ENCODE peak calls at places on chromosomes 13 and 19, in nine cellular contexts. N is SK-N-SH, O is K562, X is GM12878, T is A549, Y is HCT116, B is GM23338, W is Panc1, S is HepG2. V is an unnamed sample.

GRCh38 chr13:76677047-76677446 is 209.2 kb downstream of the KCTD12 start:
- DNase-seq in X (no peak), S (no peak), N (no peak), Y (no peak), W (no peak), B (no peak), O (no peak), T (no peak), V (no peak)

GRCh38 chr19:480016-480855 is 16.1 kb upstream of the MADCAM1 start:
- DNase-seq in W (no peak), S (peak; percentile 63), X (no peak), T (peak; percentile 70), N (peak; percentile 84), B (peak; percentile 87), O (peak; percentile 81), Y (no peak), V (peak; percentile 15)

GRCh38 chr19:23758187-23759074 is at the start of gene ZNF681:
- DNase-seq in S (no peak), B (peak; percentile 97), X (peak; percentile 63), Y (no peak), T (peak; percentile 21), N (peak; percentile 85), W (peak; percentile 66), O (peak; percentile 82), V (no peak)

GRCh38 chr13:100130930-100131511 is 42.1 kb downstream of the PCCA start:
- DNase-seq in X (no peak), W (no peak), O (no peak), T (no peak), Y (no peak), B (no peak), S (no peak), N (no peak), V (no peak)

GRCh38 chr19:56310462-56310861 is 4.2 kb downstream of the ZSCAN5A start:
- DNase-seq in W (no peak), T (no peak), S (no peak), O (no peak), Y (no peak), N (no peak), X (no peak), B (no peak), V (no peak)

GRCh38 chr13:41054919-41055619 is 6.2 kb upstream of the WBP4 start:
- DNase-seq in N (peak; percentile 15), Y (no peak), T (peak; percentile 33), B (peak; percentile 57), W (no peak), O (no peak), X (no peak), S (peak; percentile 35), V (peak; percentile 50)

GRCh38 chr19:11279505-11280236 is 16.3 kb upstream of the TSPAN16 start:
- DNase-seq in W (no peak), S (no peak), X (peak; percentile 86), Y (no peak), O (no peak), T (no peak), N (no peak), B (no peak), V (peak; percentile 85)

GRCh38 chr13:112839347-112840105 is 129.5 kb upstream of the MCF2L start:
- DNase-seq in S (no peak), O (no peak), Y (no peak), W (no peak), B (no peak), T (no peak), N (no peak), X (no peak), V (no peak)

GRCh38 chr13:69769637-69770036 is 338.0 kb upstream of the ATXN8OS start:
- DNase-seq in Y (no peak), B (peak; percentile 23), W (no peak), T (no peak), N (no peak), S (no peak), X (no peak), O (no peak), V (no peak)

GRCh38 chr13:64223016-64223415 is 2807.4 kb upstream of the PCDH20 start:
- DNase-seq in N (no peak), S (no peak), W (no peak), Y (no peak), O (no peak), X (no peak), T (no peak), B (no peak), V (no peak)

GRCh38 chr13:40026174-40026585 is 370.7 kb downstream of the COG6 start:
- DNase-seq in O (no peak), S (no peak), N (no peak), B (no peak), Y (no peak), X (peak; percentile 100), W (no peak), T (no peak), V (no peak)

GRCh38 chr13:37995052-37995451 is 125.5 kb upstream of the TRPC4 start:
- DNase-seq in T (no peak), O (no peak), W (no peak), S (no peak), B (peak; percentile 32), Y (no peak), N (no peak), X (no peak), V (no peak)
- TF ChIP-seq REST in T (no peak), O (no peak), W (no peak), S (no peak), B (no peak), Y (no peak), N (no peak), X (no peak), V (no peak)

GRCh38 chr13:27861165-27861564 is 58.6 kb upstream of the PDX1 start:
- DNase-seq in X (no peak), O (no peak), B (peak; percentile 36), N (no peak), W (no peak), S (no peak), T (no peak), Y (no peak), V (no peak)
- TF ChIP-seq CTCF in X (no peak), O (no peak), B (no peak), N (no peak), W (no peak), S (no peak), T (no peak), Y (no peak), V (no peak)

DNA sequence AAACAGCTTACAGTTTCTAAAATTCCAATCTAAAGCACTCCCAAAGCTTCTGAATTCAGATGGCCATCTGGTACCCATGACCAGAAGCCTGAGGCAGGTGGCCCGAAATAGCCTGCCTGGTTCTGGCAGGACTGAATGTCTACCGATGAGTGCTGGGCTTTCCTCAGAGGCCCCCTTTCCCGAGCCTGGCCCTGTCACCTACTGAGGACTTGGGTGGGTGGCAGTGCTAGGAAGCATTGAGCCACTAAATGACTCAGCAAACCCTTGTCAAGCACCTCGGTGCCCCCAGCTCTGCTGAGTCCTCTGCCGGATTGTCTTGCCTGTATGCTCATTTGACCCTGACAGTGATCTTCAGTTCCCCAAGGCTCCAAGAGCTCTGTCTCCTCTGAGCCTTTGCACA is 17.8 kb downstream of the PPP1R37 start:
- DNase-seq in O (no peak), X (peak; percentile 26), W (no peak), N (no peak), S (no peak), T (no peak), Y (no peak), B (no peak), V (no peak)
- H3K27ac ChIP-seq in O (no peak overlapping the region), X (peak overlapping the region; percentile 64), W (no peak overlapping the region), N (no peak overlapping the region), S (no peak overlapping the region), T (peak overlapping the region; percentile 51), Y (no peak overlapping the region), B (no peak overlapping the region), V (no peak overlapping the region)

GRCh38 chr19:47776568-47776967 is 1.9 kb upstream of the SELENOW start:
- DNase-seq in Y (no peak), O (no peak), W (no peak), X (no peak), S (peak; percentile 77), B (peak; percentile 70), N (no peak), T (peak; percentile 61), V (no peak)
- TF ChIP-seq REST in Y (no peak), O (no peak), W (no peak), X (no peak), S (no peak), B (no peak), N (no peak), T (no peak), V (no peak)

GRCh38 chr13:109782066-109782822 is 4.1 kb downstream of the IRS2 start:
- DNase-seq in B (no peak), S (no peak), O (no peak), Y (no peak), X (no peak), N (peak; percentile 62), T (no peak), W (no peak), V (no peak)

GRCh38 chr13:109784590-109785140 is 1.7 kb downstream of the IRS2 start:
- DNase-seq in Y (no peak), S (no peak), T (peak; percentile 79), W (no peak), B (peak; percentile 79), X (no peak), N (peak; percentile 88), O (no peak), V (peak; percentile 59)

GRCh38 chr13:109782823-109783411 is 3.5 kb downstream of the IRS2 start:
- DNase-seq in S (no peak), Y (no peak), X (no peak), W (no peak), N (peak; percentile 41), T (no peak), O (no peak), B (no peak), V (no peak)

GRCh38 chr13:109783815-109784589 is 2.4 kb downstream of the IRS2 start:
- DNase-seq in O (no peak), W (no peak), T (no peak), N (peak; percentile 53), S (no peak), Y (no peak), X (no peak), B (peak; percentile 32), V (no peak)

DNA sequence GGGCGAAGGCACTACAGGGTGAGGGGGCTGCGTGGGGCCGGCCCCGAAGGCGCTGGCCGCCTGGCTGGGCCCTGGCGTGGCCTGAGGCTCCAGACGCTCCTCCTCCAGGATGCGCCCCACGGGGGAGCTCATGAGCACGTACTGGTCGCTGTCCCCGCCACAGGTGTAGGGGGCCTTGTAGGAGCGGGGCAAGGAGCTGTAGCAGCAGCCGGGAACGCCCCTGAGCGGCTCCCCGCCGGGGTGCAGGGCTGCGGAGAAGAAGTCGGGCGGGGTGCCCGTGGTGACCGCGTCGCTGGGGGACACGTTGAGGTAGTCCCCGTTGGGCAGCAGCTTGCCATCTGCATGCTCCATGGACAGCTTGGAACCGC is 3.0 kb downstream of the IRS2 start:
- DNase-seq in O (no peak), S (no peak), B (peak; percentile 81), T (no peak), Y (no peak), X (no peak), W (no peak), N (peak; percentile 65), V (no peak)
- TF ChIP-seq CTCF in O (no peak), S (no peak), B (peak; percentile 59), T (no peak), Y (no peak), X (no peak), W (no peak), N (no peak), V (no peak)

GRCh38 chr19:18021121-18021755 is 13.3 kb downstream of the ARRDC2 start:
- DNase-seq in T (peak; percentile 65), S (no peak), X (no peak), N (no peak), O (peak; percentile 79), W (no peak), Y (no peak), B (no peak), V (no peak)
- H3K27ac ChIP-seq in T (peak overlapping the region; percentile 91), S (no peak overlapping the region), X (peak overlapping the region; percentile 48), N (no peak overlapping the region), O (peak overlapping the region; percentile 82), W (peak overlapping the region; percentile 40), Y (peak overlapping the region; percentile 66), B (no peak overlapping the region), V (peak overlapping the region; percentile 91)

V was measured in HL-60.